ENCODE peak calls at places on chromosomes 4 and X, in seven cellular contexts. X, B, G, D, C, N and F are unnamed samples.

GRCh38 chr4:176959980-176960379 is 167.3 kb upstream of the VEGFC start:
- DNase-seq in X (no peak), B (no peak), G (no peak), D (no peak), C (no peak), N (no peak), F (no peak)

GRCh38 chr4:174365018-174365587 is 81.4 kb downstream of the CEP44 start:
- DNase-seq in X (peak), B (peak), G (no peak), D (peak), C (no peak), N (no peak), F (no peak)

GRCh38 chr4:183149968-183150539 is 51.0 kb downstream of the WWC2 start:
- DNase-seq in X (no peak), B (no peak), G (no peak), D (no peak), C (no peak), N (no peak), F (no peak)

GRCh38 chr4:78642934-78643333 is 91.4 kb downstream of the ANXA3 start:
- DNase-seq in X (no peak), B (no peak), G (no peak), D (no peak), C (no peak), N (no peak), F (no peak)

GRCh38 chr4:8592366-8593267 is at the start of gene CPZ:
- DNase-seq in X (peak), B (peak), G (no peak), D (no peak), C (no peak), N (no peak), F (no peak)

GRCh38 chr4:110636677-110637407 is 14.0 kb upstream of the PITX2 start:
- DNase-seq in X (peak), B (peak), G (peak), D (no peak), C (no peak), N (no peak), F (no peak)

GRCh38 chr4:88758264-88758663 is 60.6 kb upstream of the NAP1L5 start:
- DNase-seq in X (no peak), B (no peak), G (no peak), D (no peak), C (no peak), N (no peak), F (no peak)

GRCh38 chrX:105260291-105261043 is 40.0 kb upstream of the TEX13A start:
- DNase-seq in X (no peak), B (no peak), G (no peak), D (peak), C (no peak), N (no peak), F (no peak)

GRCh38 chr4:88177981-88178632 is 19.7 kb upstream of the ABCG2 start:
- DNase-seq in X (peak), B (peak), G (peak), D (no peak), C (peak), N (no peak), F (peak)

GRCh38 chrX:124030520-124030919 is 69.0 kb downstream of the STAG2 start:
- DNase-seq in X (no peak), B (no peak), G (no peak), D (no peak), C (no peak), N (no peak), F (no peak)

GRCh38 chr4:150495550-150495949 is 86.4 kb upstream of the MAB21L2 start:
- DNase-seq in X (no peak), B (no peak), G (no peak), D (no peak), C (no peak), N (no peak), F (no peak)

GRCh38 chrX:40663880-40664630 is 16.7 kb upstream of the CXorf38 start:
- DNase-seq in X (no peak), B (peak), G (no peak), D (no peak), C (no peak), N (no peak), F (no peak)